ENCODE peak calls at places on chromosomes 6 and 20, in six cellular contexts. One of them, this sample, is unnamed.

GRCh38 chr20:56924316-56924975 is 295.3 kb downstream of the TFAP2C start:
- DNase-seq in HT1080: no peak
- DNase-seq in CD4-positive, alpha-beta memory T cell: no peak
- DNase-seq in CD8-positive, alpha-beta memory T cell: no peak
- DNase-seq in A172: no peak
- DNase-seq in ACHN: no peak
- DNase-seq in this sample: no peak

GRCh38 chr20:47009784-47010183 is 115.1 kb downstream of the EYA2 start:
- DNase-seq in HT1080: no peak
- DNase-seq in CD4-positive, alpha-beta memory T cell: no peak
- DNase-seq in CD8-positive, alpha-beta memory T cell: no peak
- DNase-seq in A172: no peak
- DNase-seq in ACHN: no peak
- DNase-seq in this sample: no peak

GRCh38 chr6:111838749-111839484 is 34.3 kb downstream of the FYN start:
- DNase-seq in HT1080: no peak
- DNase-seq in CD4-positive, alpha-beta memory T cell: no peak
- DNase-seq in CD8-positive, alpha-beta memory T cell: no peak
- DNase-seq in A172: no peak
- DNase-seq in ACHN: no peak
- DNase-seq in this sample: no peak

GRCh38 chr6:66210964-66211363 is 503.9 kb upstream of the EYS start:
- DNase-seq in HT1080: no peak
- DNase-seq in CD4-positive, alpha-beta memory T cell: peak; percentile 9
- DNase-seq in CD8-positive, alpha-beta memory T cell: no peak
- DNase-seq in A172: no peak
- DNase-seq in ACHN: no peak
- DNase-seq in this sample: no peak

GRCh38 chr6:92460133-92460532 is 959.2 kb downstream of the EPHA7 start:
- DNase-seq in HT1080: no peak
- DNase-seq in CD4-positive, alpha-beta memory T cell: no peak
- DNase-seq in CD8-positive, alpha-beta memory T cell: no peak
- DNase-seq in A172: no peak
- DNase-seq in ACHN: no peak
- DNase-seq in this sample: no peak

GRCh38 chr6:166351715-166352285 is 9.5 kb upstream of the SFT2D1 start:
- DNase-seq in HT1080: peak; percentile 12
- DNase-seq in CD4-positive, alpha-beta memory T cell: no peak
- DNase-seq in CD8-positive, alpha-beta memory T cell: no peak
- DNase-seq in A172: no peak
- DNase-seq in ACHN: no peak
- DNase-seq in this sample: no peak

GRCh38 chr6:34243901-34244884 is 4.6 kb downstream of the SMIM29 start:
- DNase-seq in HT1080: peak; percentile 99
- DNase-seq in CD4-positive, alpha-beta memory T cell: no peak
- DNase-seq in CD8-positive, alpha-beta memory T cell: no peak
- DNase-seq in A172: peak; percentile 93
- DNase-seq in ACHN: peak; percentile 93
- DNase-seq in this sample: peak; percentile 94

GRCh38 chr6:11229267-11230043 is 3.0 kb downstream of the NEDD9 start:
- DNase-seq in HT1080: no peak
- DNase-seq in CD4-positive, alpha-beta memory T cell: no peak
- DNase-seq in CD8-positive, alpha-beta memory T cell: no peak
- DNase-seq in A172: no peak
- DNase-seq in ACHN: no peak
- DNase-seq in this sample: no peak

GRCh38 chr20:3405696-3406358 is 1.6 kb downstream of the DNAAF9 start:
- DNase-seq in HT1080: no peak
- DNase-seq in CD4-positive, alpha-beta memory T cell: no peak
- DNase-seq in CD8-positive, alpha-beta memory T cell: no peak
- DNase-seq in A172: no peak
- DNase-seq in ACHN: no peak
- DNase-seq in this sample: no peak

GRCh38 chr20:62367136-62367482 is at the start of gene LAMA5:
- DNase-seq in HT1080: no peak
- DNase-seq in CD4-positive, alpha-beta memory T cell: no peak
- DNase-seq in CD8-positive, alpha-beta memory T cell: no peak
- DNase-seq in A172: no peak
- DNase-seq in ACHN: peak; percentile 39
- DNase-seq in this sample: no peak

GRCh38 chr6:13924146-13924948 is 405 bp upstream of the RNF182 start:
- DNase-seq in HT1080: peak; percentile 67
- DNase-seq in CD4-positive, alpha-beta memory T cell: peak; percentile 43
- DNase-seq in CD8-positive, alpha-beta memory T cell: peak; percentile 20
- DNase-seq in A172: peak; percentile 50
- DNase-seq in ACHN: peak; percentile 48
- DNase-seq in this sample: peak; percentile 51

GRCh38 chr6:28643017-28643740 is 117.5 kb downstream of the GPX5 start:
- DNase-seq in HT1080: peak; percentile 82
- DNase-seq in CD4-positive, alpha-beta memory T cell: no peak
- DNase-seq in CD8-positive, alpha-beta memory T cell: no peak
- DNase-seq in A172: peak; percentile 89
- DNase-seq in ACHN: peak; percentile 29
- DNase-seq in this sample: peak; percentile 39

GRCh38 chr6:22129751-22130150 is 167.1 kb downstream of the PRL start:
- DNase-seq in HT1080: no peak
- DNase-seq in CD4-positive, alpha-beta memory T cell: no peak
- DNase-seq in CD8-positive, alpha-beta memory T cell: no peak
- DNase-seq in A172: no peak
- DNase-seq in ACHN: no peak
- DNase-seq in this sample: no peak